ENCODE peak calls at places on chromosomes 6 and 20, in six cellular contexts. G is body of pancreas, M is brain microvascular endothelial cell, J is ascending aorta, N is NT2/D1, F is MG63. L is an unnamed sample.

GRCh38 chr6:148565931-148566663 is 180.7 kb upstream of the UST start:
- DNase-seq in G (peak; percentile 53), M (peak; percentile 95), J (peak; percentile 78), N (no peak), F (peak; percentile 88), L (peak; percentile 75)

GRCh38 chr6:52522151-52522626 is 54.7 kb downstream of the TRAM2 start:
- DNase-seq in G (no peak), M (peak; percentile 78), J (peak; percentile 87), N (no peak), F (peak; percentile 100), L (no peak)

GRCh38 chr6:18510644-18511033 is 123.5 kb downstream of the RNF144B start:
- DNase-seq in G (no peak), M (no peak), J (no peak), N (no peak), F (no peak), L (no peak)

GRCh38 chr20:11305406-11305805 is 612.3 kb upstream of the BTBD3 start:
- DNase-seq in G (no peak), M (no peak), J (no peak), N (peak; percentile 18), F (no peak), L (no peak)

GRCh38 chr6:139625081-139625939 is 250.9 kb upstream of the CITED2 start:
- DNase-seq in G (no peak), M (no peak), J (no peak), N (no peak), F (no peak), L (no peak)

GRCh38 chr20:3896853-3897252 is 7.7 kb downstream of the PANK2 start:
- DNase-seq in G (no peak), M (no peak), J (no peak), N (no peak), F (no peak), L (no peak)

GRCh38 chr6:73694711-73695411 is 1.1 kb upstream of the CD109 start:
- DNase-seq in G (no peak), M (no peak), J (peak; percentile 68), N (no peak), F (peak; percentile 76), L (no peak)

GRCh38 chr20:52313335-52313963 is 121.9 kb upstream of the ZFP64 start:
- DNase-seq in G (peak; percentile 21), M (peak; percentile 3), J (no peak), N (peak; percentile 32), F (peak; percentile 3), L (no peak)

GRCh38 chr20:17938889-17939619 is 29.5 kb downstream of the SNX5 start:
- DNase-seq in G (peak; percentile 74), M (peak; percentile 59), J (peak; percentile 79), N (peak; percentile 57), F (peak; percentile 49), L (no peak)

GRCh38 chr6:56555438-56555872 is 87.2 kb downstream of the DST start:
- DNase-seq in G (no peak), M (peak; percentile 71), J (no peak), N (no peak), F (no peak), L (no peak)

GRCh38 chr6:136873733-136874132 is 48.4 kb upstream of the SLC35D3 start:
- DNase-seq in G (no peak), M (no peak), J (no peak), N (no peak), F (no peak), L (no peak)

GRCh38 chr6:15588966-15589634 is 73.7 kb downstream of the DTNBP1 start:
- DNase-seq in G (no peak), M (peak; percentile 51), J (no peak), N (no peak), F (no peak), L (peak; percentile 43)

GRCh38 chr20:24723953-24724352 is 225.1 kb upstream of the CST7 start:
- DNase-seq in G (no peak), M (no peak), J (no peak), N (no peak), F (no peak), L (no peak)

GRCh38 chr6:106102034-106102433 is 15.9 kb downstream of the PRDM1 start:
- DNase-seq in G (no peak), M (no peak), J (no peak), N (no peak), F (no peak), L (no peak)

GRCh38 chr6:141103246-141103645 is 1029.5 kb upstream of the GJE1 start:
- DNase-seq in G (no peak), M (no peak), J (no peak), N (no peak), F (no peak), L (no peak)

GRCh38 chr6:52361347-52361944 is 505 bp upstream of the PAQR8 start:
- DNase-seq in G (peak; percentile 16), M (no peak), J (peak; percentile 68), N (no peak), F (no peak), L (no peak)

GRCh38 chr6:47070461-47070860 is 28.3 kb upstream of the ADGRF1 start:
- DNase-seq in G (no peak), M (no peak), J (no peak), N (no peak), F (no peak), L (no peak)

GRCh38 chr20:62413896-62414481 is 6.9 kb upstream of the CABLES2 start:
- DNase-seq in G (no peak), M (no peak), J (no peak), N (no peak), F (no peak), L (no peak)

GRCh38 chr6:56757585-56757984 is 114.9 kb upstream of the DST start:
- DNase-seq in G (peak; percentile 68), M (no peak), J (no peak), N (no peak), F (peak; percentile 26), L (no peak)

GRCh38 chr6:35294308-35294945 is 3.2 kb upstream of the DEF6 start:
- DNase-seq in G (peak; percentile 55), M (no peak), J (no peak), N (peak; percentile 42), F (peak; percentile 9), L (no peak)

GRCh38 chr6:5044866-5045265 is 40.3 kb upstream of the PPP1R3G start:
- DNase-seq in G (no peak), M (no peak), J (no peak), N (no peak), F (no peak), L (no peak)

GRCh38 chr20:59751075-59751711 is 146.9 kb downstream of the PHACTR3 start:
- DNase-seq in G (peak; percentile 64), M (peak; percentile 50), J (peak; percentile 70), N (peak; percentile 62), F (peak; percentile 70), L (no peak)

GRCh38 chr6:108764580-108764950 is 83.7 kb upstream of the ARMC2 start:
- DNase-seq in G (peak; percentile 80), M (no peak), J (peak; percentile 33), N (no peak), F (no peak), L (no peak)

GRCh38 chr20:59153355-59153681 is 10.3 kb upstream of the ZNF831 start:
- DNase-seq in G (no peak), M (no peak), J (no peak), N (no peak), F (peak; percentile 82), L (no peak)

GRCh38 chr6:43301081-43301870 is 3.2 kb downstream of the SLC22A7 start:
- DNase-seq in G (no peak), M (no peak), J (peak; percentile 53), N (no peak), F (no peak), L (no peak)

GRCh38 chr6:43298565-43299337 is 691 bp downstream of the SLC22A7 start:
- DNase-seq in G (no peak), M (no peak), J (no peak), N (no peak), F (no peak), L (no peak)

GRCh38 chr6:43297644-43298564 is at the start of gene SLC22A7:
- DNase-seq in G (peak; percentile 59), M (no peak), J (peak; percentile 33), N (no peak), F (peak; percentile 52), L (no peak)

GRCh38 chr6:43302126-43302525 is 4.1 kb downstream of the SLC22A7 start:
- DNase-seq in G (no peak), M (no peak), J (peak; percentile 37), N (no peak), F (no peak), L (no peak)

DNA sequence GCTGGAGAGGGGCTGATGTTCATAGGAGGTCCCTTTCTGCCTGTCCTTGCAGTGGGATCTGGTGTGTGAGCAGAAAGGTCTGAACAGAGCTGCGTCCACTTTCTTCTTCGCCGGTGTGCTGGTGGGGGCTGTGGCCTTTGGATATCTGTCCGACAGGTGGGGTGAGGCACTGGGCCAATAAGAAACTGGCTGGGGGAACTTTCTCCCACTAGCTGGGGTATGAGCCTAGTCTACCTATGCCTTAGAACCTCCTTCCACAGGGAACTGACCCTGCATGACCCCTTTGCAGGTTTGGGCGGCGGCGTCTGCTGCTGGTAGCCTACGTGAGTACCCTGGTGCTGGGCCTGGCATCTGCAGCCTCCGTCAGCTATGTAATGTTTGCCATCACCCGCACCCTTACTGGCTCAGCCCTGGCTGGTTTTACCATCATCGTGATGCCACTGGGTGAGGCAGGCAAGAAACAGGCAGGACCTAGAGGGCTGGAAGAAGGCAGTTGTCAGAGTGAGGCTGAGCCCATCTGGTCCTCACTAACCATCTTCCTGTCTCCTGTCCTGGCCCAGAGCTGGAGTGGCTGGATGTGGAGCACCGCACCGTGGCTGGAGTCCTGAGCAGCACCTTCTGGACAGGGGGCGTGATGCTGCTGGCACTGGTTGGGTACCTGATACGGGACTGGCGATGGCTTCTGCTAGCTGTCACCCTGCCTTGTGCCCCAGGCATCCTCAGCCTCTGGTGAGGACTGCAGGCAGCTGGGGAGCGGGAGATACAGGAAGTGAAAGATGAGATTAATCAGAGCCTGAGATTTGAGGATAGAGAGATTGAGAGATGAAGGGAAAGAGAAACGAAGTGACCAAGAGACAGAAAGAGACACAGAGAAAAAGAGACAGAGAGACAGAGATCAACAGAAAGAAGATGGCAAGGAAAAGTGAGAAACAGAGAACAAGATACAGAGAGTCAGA is 1.6 kb downstream of the SLC22A7 start:
- DNase-seq in G (no peak), M (no peak), J (peak; percentile 56), N (no peak), F (no peak), L (no peak)
- H3K27me3 ChIP-seq in G (no peaks in the 10 kb centered on the region), M (peaks cover 7% of the 10 kb centered on the region), J (no peaks in the 10 kb centered on the region), N (no peaks in the 10 kb centered on the region), F (no peaks in the 10 kb centered on the region), L (peaks cover 60% of the 10 kb centered on the region)

DNA sequence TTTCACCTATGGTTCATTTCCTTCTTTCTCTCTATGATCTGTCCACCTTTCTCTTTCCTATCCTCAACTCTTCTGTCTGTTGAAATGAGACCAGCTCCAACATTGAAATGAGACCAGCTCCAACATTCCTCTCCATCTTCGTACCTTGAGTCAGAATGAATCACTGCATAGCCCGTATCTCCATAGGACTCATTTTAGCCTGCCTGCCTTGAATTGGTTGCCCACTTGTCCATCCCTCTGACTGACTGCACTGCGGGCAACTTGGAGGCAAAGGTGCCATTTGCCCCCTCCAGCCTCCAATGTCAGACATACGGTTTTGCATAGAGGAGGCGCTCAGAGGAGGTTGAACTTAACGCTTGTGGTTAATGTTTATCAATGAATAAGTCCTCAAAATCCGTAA is 579.4 kb upstream of the MAP3K7 start:
- DNase-seq in G (no peak), M (no peak), J (no peak), N (no peak), F (peak; percentile 49), L (no peak)
- H3K4me3 ChIP-seq in G (no peak overlapping the region), M (no peak overlapping the region), J (no peak overlapping the region), N (no peak overlapping the region), F (no peak overlapping the region), L (no peak overlapping the region)

GRCh38 chr6:170289971-170290305 is 940 bp downstream of the DLL1 start:
- DNase-seq in G (no peak), M (no peak), J (peak; percentile 65), N (no peak), F (no peak), L (no peak)
- H3K27me3 ChIP-seq in G (no peaks in the 10 kb centered on the region), M (peaks cover 60% of the 10 kb centered on the region), J (peaks cover 22% of the 10 kb centered on the region), N (peaks cover 85% of the 10 kb centered on the region), F (peaks cover 39% of the 10 kb centered on the region), L (peaks cover 83% of the 10 kb centered on the region)

GRCh38 chr20:31869673-31869941 is 720 bp downstream of the DUSP15 start:
- DNase-seq in G (no peak), M (no peak), J (peak; percentile 55), N (no peak), F (no peak), L (no peak)
- H3K4me3 ChIP-seq in G (no peak overlapping the region), M (no peak overlapping the region), J (peak overlapping the region; percentile 90), N (peak overlapping the region; percentile 67), F (no peak overlapping the region), L (no peak overlapping the region)